ENCODE peak calls at places on chromosomes 6 and 20, in six cellular contexts. H is cardiac muscle cell; M is activated CD4-positive, alpha-beta T cell treated with anti-CD3 and anti-CD28 coated beads, Interleukin-2, amount 10 ng/mL, durations not matched to agents 7 days and 5 days; X is M059J; V is Right ventricle myocardium superior; K is mucosa of gallbladder. L is an unnamed sample.

GRCh38 chr6:62371395-62371794 is 85.4 kb upstream of the KHDRBS2 start:
- DNase-seq in K (no peak), H (no peak), V (no peak), M (no peak), X (no peak), L (peak)

GRCh38 chr20:53940883-53941546 is 129.4 kb downstream of the BCAS1 start:
- DNase-seq in M (no peak), H (peak), K (no peak), X (peak), V (peak), L (peak)

GRCh38 chr6:157518399-157519250 is 137.6 kb downstream of the ZDHHC14 start:
- DNase-seq in X (no peak), M (no peak), H (peak), K (peak), V (peak), L (no peak)

GRCh38 chr20:35595456-35595855 is 20.2 kb upstream of the SPAG4 start:
- DNase-seq in H (no peak), V (no peak), K (no peak), X (no peak), M (no peak), L (no peak)

GRCh38 chr20:11453430-11453829 is 464.3 kb upstream of the BTBD3 start:
- DNase-seq in X (peak), M (no peak), H (peak), K (no peak), V (no peak), L (no peak)

GRCh38 chr6:7431594-7432390 is 42.2 kb downstream of the RIOK1 start:
- DNase-seq in H (peak), X (no peak), M (no peak), K (no peak), V (no peak), L (no peak)

GRCh38 chr6:166559211-166559610 is 27.3 kb downstream of the RAMACL start:
- DNase-seq in M (no peak), V (no peak), K (no peak), H (peak), X (peak), L (no peak)

GRCh38 chr6:132725947-132726607 is 12.2 kb upstream of the VNN1 start:
- DNase-seq in M (no peak), X (no peak), K (no peak), V (no peak), H (no peak), L (no peak)

GRCh38 chr6:11433860-11434259 is 103.7 kb upstream of the TMEM170B start:
- DNase-seq in X (peak), M (no peak), V (no peak), H (no peak), K (no peak), L (no peak)

GRCh38 chr6:143232849-143233248 is 172.2 kb downstream of the AIG1 start:
- DNase-seq in M (peak), H (peak), K (no peak), V (peak), X (peak), L (peak)

GRCh38 chr20:62925420-62926228 is 681 bp downstream of the DIDO1 start:
- DNase-seq in H (peak), X (peak), M (peak), V (peak), K (peak), L (peak)

GRCh38 chr20:46054606-46055005 is 25.6 kb downstream of the SLC12A5 start:
- DNase-seq in H (no peak), X (no peak), M (no peak), V (no peak), K (no peak), L (no peak)

GRCh38 chr6:18055714-18056382 is 66.6 kb downstream of the NHLRC1 start:
- DNase-seq in M (no peak), X (no peak), K (no peak), H (no peak), V (no peak), L (no peak)

GRCh38 chr6:9463311-9463710 is 951.6 kb downstream of the TFAP2A start:
- DNase-seq in K (no peak), H (no peak), M (no peak), V (no peak), X (peak), L (no peak)

GRCh38 chr20:34621383-34622367 is 55.2 kb downstream of the PIGU start:
- DNase-seq in M (no peak), H (peak), K (peak), X (peak), V (no peak), L (no peak)

GRCh38 chr20:33493076-33493766 is 3.3 kb downstream of the CBFA2T2 start:
- DNase-seq in K (no peak), H (no peak), M (no peak), X (no peak), V (no peak), L (no peak)

GRCh38 chr20:18057994-18058349 is 256 bp upstream of the OVOL2 start:
- DNase-seq in H (no peak), K (no peak), V (no peak), X (no peak), M (no peak), L (no peak)

GRCh38 chr20:51383891-51384510 is 158.5 kb downstream of the NFATC2 start:
- DNase-seq in M (no peak), V (no peak), K (no peak), X (no peak), H (no peak), L (no peak)

GRCh38 chr6:3220366-3220765 is 7.1 kb downstream of the TUBB2B start:
- DNase-seq in H (no peak), V (no peak), X (no peak), K (no peak), M (no peak), L (no peak)

GRCh38 chr6:136016228-136017225 is 165.0 kb downstream of the PDE7B start:
- DNase-seq in H (no peak), V (no peak), M (no peak), X (peak), K (no peak), L (no peak)

GRCh38 chr6:131210469-131210868 is 75.2 kb downstream of the AKAP7 start:
- DNase-seq in X (no peak), H (no peak), M (no peak), K (no peak), V (no peak), L (no peak)

GRCh38 chr20:9070304-9070703 is 1.4 kb downstream of the PLCB4 start:
- DNase-seq in M (no peak), K (no peak), H (no peak), X (no peak), V (no peak), L (no peak)